ENCODE peak calls at places on chromosomes 16 and 17, in ten cellular contexts. R is lower leg skin; N is endothelial cell of umbilical vein; O is NCI-H146; F is gastrocnemius medialis; K is anterior cingulate cortex; S is stimulated activated CD8-positive, alpha-beta memory T cell treated with anti-CD3 and anti-CD28 coated beads, Interleukin-4, amount 100 ng/mL, for 48 hours; U is occipital lobe; W is stimulated activated CD4-positive, alpha-beta T cell treated with anti-CD3 and anti-CD28 coated beads, Interleukin-4, amount 100 ng/mL, for 24 hours; V is Panc1. A is an unnamed sample.

GRCh38 chr17:80095844-80096475 is 5.4 kb upstream of the GAA start:
- DNase-seq in R (peak; percentile 78), N (no peak), O (no peak), F (no peak), K (no peak), S (no peak), U (no peak), W (no peak), V (no peak), A (no peak)

GRCh38 chr16:85759136-85759535 is 8.2 kb upstream of the C16orf74 start:
- DNase-seq in R (no peak), N (no peak), O (no peak), F (no peak), K (no peak), S (no peak), U (no peak), W (no peak), V (no peak), A (no peak)

GRCh38 chr17:2713881-2714280 is 2.3 kb upstream of the CLUH start:
- DNase-seq in R (no peak), N (no peak), O (no peak), F (no peak), K (no peak), S (no peak), U (no peak), W (no peak), V (no peak), A (no peak)

GRCh38 chr17:11618861-11619566 is 20.7 kb downstream of the DNAH9 start:
- DNase-seq in R (peak; percentile 80), N (no peak), O (no peak), F (peak; percentile 12), K (no peak), S (no peak), U (no peak), W (no peak), V (no peak), A (no peak)

GRCh38 chr17:29962656-29963055 is 21.2 kb downstream of the EFCAB5 start:
- DNase-seq in R (no peak), N (no peak), O (no peak), F (no peak), K (no peak), S (no peak), U (no peak), W (no peak), V (no peak), A (no peak)

GRCh38 chr17:70375813-70376448 is 206.6 kb downstream of the KCNJ2 start:
- DNase-seq in R (no peak), N (no peak), O (no peak), F (no peak), K (no peak), S (no peak), U (no peak), W (no peak), V (no peak), A (no peak)

GRCh38 chr16:49457196-49457595 is 83.6 kb downstream of the C16orf78 start:
- DNase-seq in R (peak; percentile 37), N (no peak), O (no peak), F (no peak), K (no peak), S (peak; percentile 13), U (no peak), W (no peak), V (no peak), A (no peak)

GRCh38 chr17:75090871-75091854 is 3.4 kb downstream of the SLC16A5 start:
- DNase-seq in R (no peak), N (no peak), O (no peak), F (no peak), K (no peak), S (no peak), U (no peak), W (no peak), V (no peak), A (no peak)

GRCh38 chr17:12376276-12376675 is 289.4 kb upstream of the MYOCD start:
- DNase-seq in R (no peak), N (no peak), O (no peak), F (no peak), K (no peak), S (no peak), U (no peak), W (no peak), V (no peak), A (no peak)

GRCh38 chr17:50209472-50210248 is 8.2 kb upstream of the COL1A1 start:
- DNase-seq in R (peak; percentile 97), N (no peak), O (no peak), F (peak; percentile 49), K (no peak), S (peak; percentile 10), U (no peak), W (no peak), V (no peak), A (no peak)

GRCh38 chr16:53559552-53559951 is 56.5 kb upstream of the AKTIP start:
- DNase-seq in R (no peak), N (no peak), O (no peak), F (no peak), K (no peak), S (no peak), U (no peak), W (no peak), V (no peak), A (no peak)

GRCh38 chr17:54992797-54993639 is 24.5 kb downstream of the STXBP4 start:
- DNase-seq in R (no peak), N (peak; percentile 43), O (peak; percentile 57), F (no peak), K (no peak), S (no peak), U (no peak), W (no peak), V (no peak), A (no peak)

GRCh38 chr16:6247150-6247549 is 1085.5 kb upstream of the RBFOX1 start:
- DNase-seq in R (no peak), N (no peak), O (no peak), F (no peak), K (no peak), S (no peak), U (no peak), W (no peak), V (no peak), A (no peak)

GRCh38 chr16:46621006-46621629 is at the start of gene SHCBP1:
- DNase-seq in R (peak; percentile 95), N (peak; percentile 88), O (peak; percentile 82), F (peak; percentile 69), K (no peak), S (peak; percentile 88), U (peak; percentile 46), W (peak; percentile 75), V (no peak), A (peak; percentile 67)

GRCh38 chr17:7445011-7445927 is at the start of gene CHRNB1:
- DNase-seq in R (peak; percentile 93), N (peak; percentile 35), O (no peak), F (peak; percentile 78), K (no peak), S (peak; percentile 52), U (peak; percentile 56), W (no peak), V (no peak), A (peak; percentile 16)

GRCh38 chr16:67547423-67548264 is 14.7 kb upstream of the CTCF start:
- DNase-seq in R (peak; percentile 88), N (peak; percentile 83), O (peak; percentile 27), F (no peak), K (no peak), S (no peak), U (no peak), W (no peak), V (no peak), A (no peak)

GRCh38 chr17:64315032-64315490 is 52.0 kb upstream of the TEX2 start:
- DNase-seq in R (peak; percentile 98), N (peak; percentile 90), O (no peak), F (peak; percentile 64), K (no peak), S (no peak), U (no peak), W (no peak), V (no peak), A (no peak)

GRCh38 chr16:6016530-6017184 is 919.1 kb upstream of the EEF2KMT start:
- DNase-seq in R (no peak), N (no peak), O (peak; percentile 2), F (no peak), K (no peak), S (no peak), U (no peak), W (no peak), V (no peak), A (no peak)

GRCh38 chr16:54287758-54288591 is 1.4 kb upstream of the IRX3 start:
- DNase-seq in R (peak; percentile 87), N (no peak), O (no peak), F (no peak), K (no peak), S (no peak), U (no peak), W (no peak), V (no peak), A (no peak)

A was measured in hippocampal formation.